ENCODE peak calls at places on chromosomes 3 and 15, in six cellular contexts. One of them, this sample, is unnamed.

GRCh38 chr3:195451373-195452000 is 8.7 kb upstream of the ACAP2 start:
- DNase-seq in psoas muscle: no peak
- DNase-seq in left ventricle myocardium inferior: no peak
- DNase-seq in upper lobe of left lung: peak; percentile 44
- DNase-seq in CD4-positive, alpha-beta memory T cell: no peak
- DNase-seq in mucosa of descending colon: no peak
- DNase-seq in this sample: no peak

GRCh38 chr15:82832601-82833209 is 23.3 kb downstream of the WHAMM start:
- DNase-seq in psoas muscle: no peak
- DNase-seq in CD4-positive, alpha-beta memory T cell: no peak
- DNase-seq in left ventricle myocardium inferior: no peak
- DNase-seq in upper lobe of left lung: no peak
- DNase-seq in mucosa of descending colon: no peak
- DNase-seq in this sample: no peak

GRCh38 chr15:98514034-98514622 is 134.2 kb upstream of the IGF1R start:
- DNase-seq in upper lobe of left lung: no peak
- DNase-seq in left ventricle myocardium inferior: no peak
- DNase-seq in mucosa of descending colon: no peak
- DNase-seq in CD4-positive, alpha-beta memory T cell: no peak
- DNase-seq in psoas muscle: no peak
- DNase-seq in this sample: no peak

GRCh38 chr15:93942140-93942808 is 289.1 kb upstream of the MCTP2 start:
- DNase-seq in psoas muscle: no peak
- DNase-seq in mucosa of descending colon: no peak
- DNase-seq in left ventricle myocardium inferior: no peak
- DNase-seq in CD4-positive, alpha-beta memory T cell: no peak
- DNase-seq in upper lobe of left lung: no peak
- DNase-seq in this sample: no peak

GRCh38 chr3:108117245-108117644 is 26.4 kb upstream of the CD47 start:
- DNase-seq in upper lobe of left lung: no peak
- DNase-seq in left ventricle myocardium inferior: no peak
- DNase-seq in CD4-positive, alpha-beta memory T cell: no peak
- DNase-seq in psoas muscle: no peak
- DNase-seq in mucosa of descending colon: no peak
- DNase-seq in this sample: no peak

GRCh38 chr3:98359993-98360675 is 6.5 kb downstream of the OR5K4 start:
- DNase-seq in psoas muscle: no peak
- DNase-seq in left ventricle myocardium inferior: no peak
- DNase-seq in upper lobe of left lung: no peak
- DNase-seq in CD4-positive, alpha-beta memory T cell: no peak
- DNase-seq in mucosa of descending colon: no peak
- DNase-seq in this sample: no peak

GRCh38 chr3:23440416-23441294 is 237.5 kb downstream of the UBE2E2 start:
- DNase-seq in CD4-positive, alpha-beta memory T cell: no peak
- DNase-seq in psoas muscle: no peak
- DNase-seq in left ventricle myocardium inferior: no peak
- DNase-seq in upper lobe of left lung: no peak
- DNase-seq in mucosa of descending colon: no peak
- DNase-seq in this sample: no peak

GRCh38 chr15:68379759-68380290 is 52.1 kb downstream of the ITGA11 start:
- DNase-seq in CD4-positive, alpha-beta memory T cell: no peak
- DNase-seq in left ventricle myocardium inferior: no peak
- DNase-seq in psoas muscle: no peak
- DNase-seq in upper lobe of left lung: no peak
- DNase-seq in mucosa of descending colon: no peak
- DNase-seq in this sample: no peak

GRCh38 chr15:37594431-37594830 is 340.0 kb upstream of the TMCO5A start:
- DNase-seq in mucosa of descending colon: no peak
- DNase-seq in psoas muscle: no peak
- DNase-seq in upper lobe of left lung: no peak
- DNase-seq in CD4-positive, alpha-beta memory T cell: no peak
- DNase-seq in left ventricle myocardium inferior: no peak
- DNase-seq in this sample: no peak

GRCh38 chr3:194235160-194235559 is 99.2 kb downstream of the HES1 start:
- DNase-seq in left ventricle myocardium inferior: no peak
- DNase-seq in mucosa of descending colon: no peak
- DNase-seq in upper lobe of left lung: no peak
- DNase-seq in psoas muscle: no peak
- DNase-seq in CD4-positive, alpha-beta memory T cell: no peak
- DNase-seq in this sample: no peak

GRCh38 chr3:110623571-110623970 is 448.0 kb upstream of the NECTIN3 start:
- DNase-seq in psoas muscle: no peak
- DNase-seq in mucosa of descending colon: no peak
- DNase-seq in left ventricle myocardium inferior: no peak
- DNase-seq in upper lobe of left lung: no peak
- DNase-seq in CD4-positive, alpha-beta memory T cell: no peak
- DNase-seq in this sample: no peak

GRCh38 chr3:131655076-131655685 is 152.4 kb upstream of the MRPL3 start:
- DNase-seq in mucosa of descending colon: no peak
- DNase-seq in left ventricle myocardium inferior: no peak
- DNase-seq in upper lobe of left lung: no peak
- DNase-seq in psoas muscle: no peak
- DNase-seq in CD4-positive, alpha-beta memory T cell: no peak
- DNase-seq in this sample: no peak

GRCh38 chr15:41892621-41893421 is 1.0 kb downstream of the SPTBN5 start:
- DNase-seq in upper lobe of left lung: peak; percentile 78
- DNase-seq in psoas muscle: peak; percentile 55
- DNase-seq in mucosa of descending colon: no peak
- DNase-seq in CD4-positive, alpha-beta memory T cell: peak; percentile 29
- DNase-seq in left ventricle myocardium inferior: peak; percentile 84
- DNase-seq in this sample: peak; percentile 88

GRCh38 chr3:108342829-108343478 is 46.6 kb downstream of the HHLA2 start:
- DNase-seq in psoas muscle: no peak
- DNase-seq in upper lobe of left lung: no peak
- DNase-seq in mucosa of descending colon: no peak
- DNase-seq in CD4-positive, alpha-beta memory T cell: no peak
- DNase-seq in left ventricle myocardium inferior: no peak
- DNase-seq in this sample: no peak

GRCh38 chr15:41798607-41799487 is 24.6 kb downstream of the MAPKBP1 start:
- DNase-seq in upper lobe of left lung: no peak
- DNase-seq in psoas muscle: no peak
- DNase-seq in CD4-positive, alpha-beta memory T cell: no peak
- DNase-seq in mucosa of descending colon: no peak
- DNase-seq in left ventricle myocardium inferior: no peak
- DNase-seq in this sample: no peak

GRCh38 chr3:143750856-143751255 is 97.4 kb downstream of the SLC9A9 start:
- DNase-seq in CD4-positive, alpha-beta memory T cell: no peak
- DNase-seq in upper lobe of left lung: no peak
- DNase-seq in psoas muscle: no peak
- DNase-seq in left ventricle myocardium inferior: no peak
- DNase-seq in mucosa of descending colon: no peak
- DNase-seq in this sample: no peak

GRCh38 chr3:107208100-107208499 is 169.1 kb upstream of the CCDC54 start:
- DNase-seq in mucosa of descending colon: no peak
- DNase-seq in CD4-positive, alpha-beta memory T cell: no peak
- DNase-seq in psoas muscle: no peak
- DNase-seq in upper lobe of left lung: no peak
- DNase-seq in left ventricle myocardium inferior: no peak
- DNase-seq in this sample: no peak

GRCh38 chr3:4805662-4806061 is 173.6 kb upstream of the BHLHE40 start:
- DNase-seq in CD4-positive, alpha-beta memory T cell: no peak
- DNase-seq in mucosa of descending colon: no peak
- DNase-seq in psoas muscle: no peak
- DNase-seq in upper lobe of left lung: no peak
- DNase-seq in left ventricle myocardium inferior: no peak
- DNase-seq in this sample: no peak

GRCh38 chr3:104396974-104397669 is 969.6 kb upstream of the ALCAM start:
- DNase-seq in CD4-positive, alpha-beta memory T cell: no peak
- DNase-seq in psoas muscle: no peak
- DNase-seq in mucosa of descending colon: no peak
- DNase-seq in upper lobe of left lung: no peak
- DNase-seq in left ventricle myocardium inferior: no peak
- DNase-seq in this sample: no peak

GRCh38 chr3:122021811-122022401 is at the start of gene ILDR1:
- DNase-seq in upper lobe of left lung: peak; percentile 92
- DNase-seq in CD4-positive, alpha-beta memory T cell: no peak
- DNase-seq in mucosa of descending colon: peak; percentile 87
- DNase-seq in psoas muscle: no peak
- DNase-seq in left ventricle myocardium inferior: no peak
- DNase-seq in this sample: peak; percentile 20
- H3K4me1 ChIP-seq in upper lobe of left lung: no peaks in the 10 kb centered on the region
- H3K4me1 ChIP-seq in CD4-positive, alpha-beta memory T cell: no peaks in the 10 kb centered on the region
- H3K4me1 ChIP-seq in mucosa of descending colon: peaks cover 10% of the 10 kb centered on the region
- H3K4me1 ChIP-seq in psoas muscle: no peaks in the 10 kb centered on the region
- H3K4me1 ChIP-seq in left ventricle myocardium inferior: peaks cover 8% of the 10 kb centered on the region
- H3K4me1 ChIP-seq in this sample: no peaks in the 10 kb centered on the region

DNA sequence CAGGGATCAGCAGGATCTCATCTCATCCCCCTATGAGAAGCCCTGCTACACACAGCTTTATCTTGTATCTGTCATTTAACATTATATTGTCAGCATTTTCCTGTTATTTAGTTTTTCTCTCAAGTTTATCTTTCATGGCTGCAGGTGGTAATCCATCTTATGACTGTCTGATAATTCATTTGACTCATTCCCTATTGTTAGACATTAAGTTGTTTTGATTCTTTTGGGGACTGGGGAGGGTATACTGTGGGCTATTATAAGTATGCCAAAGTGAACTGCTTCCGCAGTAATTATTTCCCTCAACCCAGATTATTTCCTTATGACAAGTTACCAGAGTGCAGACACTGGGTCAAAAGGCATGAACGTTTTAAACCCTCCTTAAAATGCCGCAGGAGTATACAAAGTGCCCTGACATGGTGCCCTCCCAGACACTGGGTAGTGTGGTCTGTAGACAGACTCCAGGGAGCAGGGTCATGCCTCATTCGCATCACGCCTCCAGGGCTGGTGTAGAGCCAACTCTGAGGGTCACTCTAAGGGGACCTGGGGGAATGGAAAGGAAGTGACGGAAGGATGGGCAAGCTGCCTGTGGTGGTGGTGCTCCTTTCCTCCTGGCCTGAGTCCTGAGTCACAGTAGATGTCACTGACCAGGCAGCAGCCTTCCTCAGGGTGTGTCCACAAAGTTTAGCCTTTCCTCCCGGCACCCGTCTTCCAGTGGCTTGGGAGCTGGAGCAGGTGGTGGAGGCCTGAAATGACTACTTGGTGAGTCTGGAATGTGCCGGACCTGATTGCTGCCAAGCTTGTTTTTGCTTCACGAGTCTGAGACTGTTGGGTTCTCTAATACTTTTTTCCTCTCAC is 11.6 kb downstream of the GPR160 start:
- DNase-seq in upper lobe of left lung: no peak
- DNase-seq in mucosa of descending colon: peak; percentile 72
- DNase-seq in psoas muscle: peak; percentile 36
- DNase-seq in left ventricle myocardium inferior: no peak
- DNase-seq in CD4-positive, alpha-beta memory T cell: no peak
- DNase-seq in this sample: peak; percentile 42
- H3K4me1 ChIP-seq in upper lobe of left lung: peaks cover 25% of the 10 kb centered on the region
- H3K4me1 ChIP-seq in mucosa of descending colon: peaks cover 54% of the 10 kb centered on the region
- H3K4me1 ChIP-seq in psoas muscle: no peaks in the 10 kb centered on the region
- H3K4me1 ChIP-seq in left ventricle myocardium inferior: peaks cover 10% of the 10 kb centered on the region
- H3K4me1 ChIP-seq in CD4-positive, alpha-beta memory T cell: peaks cover 5% of the 10 kb centered on the region
- H3K4me1 ChIP-seq in this sample: no peaks in the 10 kb centered on the region

GRCh38 chr15:45635763-45636292 is 999 bp downstream of the SQOR start:
- DNase-seq in CD4-positive, alpha-beta memory T cell: no peak
- DNase-seq in mucosa of descending colon: no peak
- DNase-seq in upper lobe of left lung: no peak
- DNase-seq in left ventricle myocardium inferior: no peak
- DNase-seq in psoas muscle: no peak
- DNase-seq in this sample: no peak

GRCh38 chr15:45634442-45635190 is at the start of gene SQOR:
- DNase-seq in psoas muscle: peak; percentile 93
- DNase-seq in upper lobe of left lung: peak; percentile 96
- DNase-seq in CD4-positive, alpha-beta memory T cell: peak; percentile 69
- DNase-seq in left ventricle myocardium inferior: peak; percentile 85
- DNase-seq in mucosa of descending colon: peak; percentile 95
- DNase-seq in this sample: peak; percentile 82

GRCh38 chr15:45637552-45638033 is 2.8 kb downstream of the SQOR start:
- DNase-seq in left ventricle myocardium inferior: peak; percentile 54
- DNase-seq in CD4-positive, alpha-beta memory T cell: peak; percentile 73
- DNase-seq in mucosa of descending colon: no peak
- DNase-seq in upper lobe of left lung: no peak
- DNase-seq in psoas muscle: peak; percentile 64
- DNase-seq in this sample: no peak

GRCh38 chr15:45631831-45632230 is 3.0 kb upstream of the SQOR start:
- DNase-seq in left ventricle myocardium inferior: no peak
- DNase-seq in CD4-positive, alpha-beta memory T cell: no peak
- DNase-seq in upper lobe of left lung: no peak
- DNase-seq in mucosa of descending colon: no peak
- DNase-seq in psoas muscle: no peak
- DNase-seq in this sample: no peak

DNA sequence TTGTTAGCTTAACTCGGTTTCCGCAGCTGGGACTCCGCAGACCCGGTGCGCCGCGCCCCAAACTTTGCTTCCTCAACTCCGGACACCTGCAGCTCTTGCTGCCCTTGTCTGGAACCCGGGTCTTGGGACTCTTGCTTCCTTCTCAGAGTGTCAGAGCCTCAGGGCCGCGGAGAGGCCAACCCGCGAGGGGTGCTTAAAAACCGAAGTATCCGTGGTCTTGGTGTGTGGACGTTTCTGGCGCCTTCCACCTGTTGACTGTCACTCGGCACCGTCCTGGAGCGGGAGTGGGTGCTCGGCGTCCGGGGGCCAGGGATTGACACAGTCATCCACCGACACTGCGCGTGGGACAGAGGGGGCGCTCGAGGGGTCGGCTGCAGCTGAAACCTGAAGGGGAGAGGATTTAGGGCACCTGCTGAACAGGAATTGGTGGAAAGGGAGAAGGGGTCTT is 386 bp downstream of the SQOR start:
- DNase-seq in upper lobe of left lung: peak; percentile 91
- DNase-seq in mucosa of descending colon: peak; percentile 87
- DNase-seq in psoas muscle: peak; percentile 84
- DNase-seq in left ventricle myocardium inferior: peak; percentile 69
- DNase-seq in CD4-positive, alpha-beta memory T cell: peak; percentile 61
- DNase-seq in this sample: peak; percentile 71
- H3K4me1 ChIP-seq in upper lobe of left lung: peaks cover 45% of the 10 kb centered on the region
- H3K4me1 ChIP-seq in mucosa of descending colon: peaks cover 32% of the 10 kb centered on the region
- H3K4me1 ChIP-seq in psoas muscle: peaks cover 38% of the 10 kb centered on the region
- H3K4me1 ChIP-seq in left ventricle myocardium inferior: peaks cover 51% of the 10 kb centered on the region
- H3K4me1 ChIP-seq in CD4-positive, alpha-beta memory T cell: peaks cover 51% of the 10 kb centered on the region
- H3K4me1 ChIP-seq in this sample: no peaks in the 10 kb centered on the region

DNA sequence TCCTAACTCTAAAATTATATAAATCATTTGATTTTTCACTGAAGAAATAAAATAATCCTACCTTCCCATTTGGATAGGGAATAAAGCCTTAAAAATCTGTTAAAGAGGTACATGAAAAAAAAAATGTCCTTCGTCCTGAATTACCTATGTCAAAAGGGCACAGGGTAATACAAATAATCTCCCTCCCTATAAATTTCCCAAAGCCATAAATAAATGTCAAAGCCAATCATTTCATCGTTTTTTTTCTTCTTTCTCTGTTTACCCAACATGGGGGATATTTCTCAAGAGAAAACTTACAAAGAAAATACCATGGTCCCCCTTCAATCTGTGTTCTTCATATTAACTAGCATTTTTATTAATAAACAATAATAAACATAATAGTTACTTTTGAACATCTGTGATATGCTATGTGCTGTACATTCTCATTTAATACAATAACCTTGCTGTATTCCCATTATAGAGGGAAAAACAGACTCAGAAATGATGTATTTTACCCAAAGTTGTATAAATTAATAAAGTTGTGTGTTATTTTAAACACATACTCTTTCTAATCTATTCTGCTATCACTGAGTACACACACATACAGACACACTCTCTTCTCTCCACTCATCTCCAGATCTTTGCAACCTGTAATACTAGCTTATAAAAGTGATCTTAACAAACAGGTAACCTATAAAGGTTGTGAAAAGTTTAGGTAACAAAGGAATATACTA is 910 bp upstream of the ANKRD28 start:
- DNase-seq in mucosa of descending colon: no peak
- DNase-seq in left ventricle myocardium inferior: no peak
- DNase-seq in psoas muscle: no peak
- DNase-seq in CD4-positive, alpha-beta memory T cell: no peak
- DNase-seq in upper lobe of left lung: no peak
- DNase-seq in this sample: no peak
- H3K4me1 ChIP-seq in mucosa of descending colon: peaks cover 19% of the 10 kb centered on the region
- H3K4me1 ChIP-seq in left ventricle myocardium inferior: peaks cover 37% of the 10 kb centered on the region
- H3K4me1 ChIP-seq in psoas muscle: peaks cover 19% of the 10 kb centered on the region
- H3K4me1 ChIP-seq in CD4-positive, alpha-beta memory T cell: peaks cover 86% of the 10 kb centered on the region
- H3K4me1 ChIP-seq in upper lobe of left lung: peaks cover 32% of the 10 kb centered on the region
- H3K4me1 ChIP-seq in this sample: no peaks in the 10 kb centered on the region

GRCh38 chr15:67137951-67138935 is 72.8 kb downstream of the SMAD3 start:
- DNase-seq in psoas muscle: no peak
- DNase-seq in CD4-positive, alpha-beta memory T cell: no peak
- DNase-seq in left ventricle myocardium inferior: no peak
- DNase-seq in mucosa of descending colon: no peak
- DNase-seq in upper lobe of left lung: no peak
- DNase-seq in this sample: no peak
- H3K4me1 ChIP-seq in psoas muscle: peaks cover 97% of the 10 kb centered on the region
- H3K4me1 ChIP-seq in CD4-positive, alpha-beta memory T cell: peaks cover 100% of the 10 kb centered on the region
- H3K4me1 ChIP-seq in left ventricle myocardium inferior: peaks cover 93% of the 10 kb centered on the region
- H3K4me1 ChIP-seq in mucosa of descending colon: peaks cover 19% of the 10 kb centered on the region
- H3K4me1 ChIP-seq in upper lobe of left lung: peaks cover 80% of the 10 kb centered on the region
- H3K4me1 ChIP-seq in this sample: no peaks in the 10 kb centered on the region